ENCODE peak calls at places on chromosomes 13 and 19, in nine cellular contexts. X is adrenal gland; N is lung microvascular endothelial cell; L is amniotic stem cell; B is left ventricle myocardium inferior; J is HFF-Myc; K is CD4-positive, alpha-beta T cell; O is stimulated activated CD4-positive, alpha-beta T cell treated with anti-CD3 and anti-CD28 coated beads, Interleukin-2, amount 100 ng/mL, for 48 hours; I is Right ventricle myocardium superior. E is an unnamed sample.

GRCh38 chr13:80215368-80215767 is 125.6 kb downstream of the SPRY2 start:
- DNase-seq in X (no peak), N (no peak), L (no peak), B (no peak), J (no peak), K (no peak), O (no peak), I (no peak), E (no peak)

GRCh38 chr13:43516401-43516826 is 270.4 kb downstream of the ENOX1 start:
- DNase-seq in X (peak), N (no peak), L (no peak), B (no peak), J (peak), K (no peak), O (no peak), I (no peak), E (no peak)

GRCh38 chr13:64810701-64811258 is 2419.4 kb downstream of the PCDH9 start:
- DNase-seq in X (no peak), N (no peak), L (no peak), B (no peak), J (no peak), K (no peak), O (no peak), I (no peak), E (no peak)

GRCh38 chr19:5691205-5691929 is 1.3 kb downstream of the RPL36 start:
- DNase-seq in X (peak), N (peak), L (no peak), B (peak), J (no peak), K (no peak), O (peak), I (peak), E (no peak)

GRCh38 chr13:77699059-77699680 is 1.7 kb downstream of the SLAIN1 start:
- DNase-seq in X (no peak), N (no peak), L (no peak), B (no peak), J (no peak), K (no peak), O (no peak), I (no peak), E (no peak)

GRCh38 chr19:42563352-42564210 is 31.1 kb downstream of the CEACAM8 start:
- DNase-seq in X (peak), N (peak), L (peak), B (no peak), J (peak), K (peak), O (no peak), I (no peak), E (peak)

GRCh38 chr13:33931397-33931987 is 113.5 kb downstream of the RFC3 start:
- DNase-seq in X (no peak), N (peak), L (peak), B (no peak), J (peak), K (no peak), O (no peak), I (no peak), E (peak)

GRCh38 chr13:61664821-61665705 is 249.4 kb upstream of the PCDH20 start:
- DNase-seq in X (peak), N (peak), L (no peak), B (no peak), J (no peak), K (no peak), O (no peak), I (no peak), E (peak)

GRCh38 chr19:48997972-48998371 is 4.3 kb downstream of the RUVBL2 start:
- DNase-seq in X (no peak), N (peak), L (no peak), B (no peak), J (no peak), K (peak), O (peak), I (no peak), E (peak)

GRCh38 chr19:32404213-32404938 is 1.2 kb upstream of the DPY19L3 start:
- DNase-seq in X (no peak), N (peak), L (no peak), B (no peak), J (no peak), K (no peak), O (no peak), I (no peak), E (no peak)

GRCh38 chr19:22634450-22634827 is 315 bp downstream of the ZNF492 start:
- DNase-seq in X (no peak), N (no peak), L (no peak), B (no peak), J (no peak), K (no peak), O (no peak), I (no peak), E (no peak)

GRCh38 chr13:20428666-20429644 is 96.7 kb downstream of the CRYL1 start:
- DNase-seq in X (no peak), N (no peak), L (no peak), B (no peak), J (no peak), K (no peak), O (no peak), I (no peak), E (no peak)

GRCh38 chr13:108985166-108985565 is 355.8 kb downstream of the MYO16 start:
- DNase-seq in X (no peak), N (no peak), L (peak), B (no peak), J (no peak), K (no peak), O (no peak), I (no peak), E (no peak)

GRCh38 chr19:28039677-28040381 is 1173.1 kb downstream of the UQCRFS1 start:
- DNase-seq in X (peak), N (no peak), L (no peak), B (no peak), J (no peak), K (no peak), O (no peak), I (no peak), E (no peak)

GRCh38 chr19:40411125-40411842 is 1.9 kb downstream of the PRX start:
- DNase-seq in X (peak), N (no peak), L (no peak), B (peak), J (no peak), K (no peak), O (no peak), I (peak), E (no peak)

GRCh38 chr19:55269299-55269698 is 10.5 kb upstream of the PPP6R1 start:
- DNase-seq in X (no peak), N (no peak), L (no peak), B (no peak), J (no peak), K (no peak), O (no peak), I (no peak), E (no peak)

GRCh38 chr19:27762933-27763332 is 1450.0 kb downstream of the UQCRFS1 start:
- DNase-seq in X (no peak), N (no peak), L (no peak), B (no peak), J (no peak), K (no peak), O (no peak), I (no peak), E (no peak)

GRCh38 chr13:95607363-95607762 is 37.1 kb downstream of the DZIP1 start:
- DNase-seq in X (no peak), N (peak), L (peak), B (no peak), J (no peak), K (no peak), O (no peak), I (no peak), E (peak)

GRCh38 chr19:12230751-12231733 is 63.6 kb downstream of the ZNF44 start:
- DNase-seq in X (no peak), N (no peak), L (no peak), B (peak), J (no peak), K (no peak), O (no peak), I (peak), E (no peak)

GRCh38 chr19:56111601-56112312 is 9.3 kb downstream of the ZNF787 start:
- DNase-seq in X (peak), N (peak), L (no peak), B (peak), J (no peak), K (no peak), O (no peak), I (peak), E (no peak)

GRCh38 chr13:113969311-113969972 is 4.4 kb downstream of the C13orf46 start:
- DNase-seq in X (peak), N (no peak), L (no peak), B (peak), J (no peak), K (no peak), O (no peak), I (peak), E (no peak)

GRCh38 chr13:80704369-80704768 is 363.4 kb upstream of the SPRY2 start:
- DNase-seq in X (no peak), N (no peak), L (no peak), B (no peak), J (no peak), K (no peak), O (no peak), I (no peak), E (no peak)

GRCh38 chr19:23393121-23393520 is 2.1 kb downstream of the ZNF91 start:
- DNase-seq in X (no peak), N (no peak), L (no peak), B (no peak), J (no peak), K (no peak), O (no peak), I (no peak), E (no peak)

GRCh38 chr13:42880241-42880640 is 98.9 kb downstream of the FAM216B start:
- DNase-seq in X (no peak), N (no peak), L (no peak), B (no peak), J (no peak), K (no peak), O (no peak), I (no peak), E (no peak)

GRCh38 chr13:27401210-27401609 is 23.2 kb upstream of the GTF3A start:
- DNase-seq in X (no peak), N (no peak), L (no peak), B (peak), J (no peak), K (no peak), O (no peak), I (peak), E (no peak)

GRCh38 chr13:108968566-108968965 is 339.2 kb downstream of the MYO16 start:
- DNase-seq in X (no peak), N (no peak), L (no peak), B (no peak), J (no peak), K (no peak), O (no peak), I (no peak), E (no peak)

GRCh38 chr13:23449386-23450162 is 16.1 kb upstream of the SACS start:
- DNase-seq in X (no peak), N (no peak), L (no peak), B (no peak), J (no peak), K (no peak), O (no peak), I (no peak), E (no peak)

GRCh38 chr19:15374105-15374651 is 5.4 kb downstream of the AKAP8 start:
- DNase-seq in X (no peak), N (peak), L (no peak), B (peak), J (no peak), K (no peak), O (no peak), I (peak), E (no peak)

GRCh38 chr13:22114630-22115311 is 443.9 kb downstream of the FGF9 start:
- DNase-seq in X (peak), N (no peak), L (no peak), B (no peak), J (no peak), K (no peak), O (no peak), I (peak), E (no peak)

GRCh38 chr19:12578641-12579040 is 27.4 kb upstream of the ZNF564 start:
- DNase-seq in X (no peak), N (no peak), L (no peak), B (no peak), J (no peak), K (no peak), O (no peak), I (no peak), E (no peak)

GRCh38 chr19:32129141-32129540 is 216.3 kb upstream of the ZNF507 start:
- DNase-seq in X (no peak), N (no peak), L (no peak), B (no peak), J (no peak), K (no peak), O (no peak), I (no peak), E (no peak)

GRCh38 chr19:1985588-1986356 is 29.7 kb downstream of the BTBD2 start:
- DNase-seq in X (no peak), N (no peak), L (no peak), B (no peak), J (no peak), K (no peak), O (no peak), I (no peak), E (no peak)

GRCh38 chr19:1213391-1214286 is 8.1 kb downstream of the STK11 start:
- DNase-seq in X (peak), N (peak), L (no peak), B (peak), J (peak), K (peak), O (no peak), I (peak), E (no peak)

GRCh38 chr19:13788991-13789390 is 6.3 kb upstream of the ZSWIM4 start:
- DNase-seq in X (no peak), N (no peak), L (no peak), B (no peak), J (no peak), K (peak), O (no peak), I (peak), E (no peak)

GRCh38 chr19:43628646-43629326 is 9.4 kb upstream of the ZNF428 start:
- DNase-seq in X (no peak), N (no peak), L (no peak), B (no peak), J (no peak), K (no peak), O (no peak), I (no peak), E (no peak)

GRCh38 chr13:110444226-110444653 is 117.3 kb downstream of the RAB20 start:
- DNase-seq in X (no peak), N (no peak), L (no peak), B (peak), J (no peak), K (no peak), O (no peak), I (no peak), E (no peak)

GRCh38 chr13:73894995-73895571 is 239.1 kb downstream of the KLF12 start:
- DNase-seq in X (no peak), N (no peak), L (no peak), B (no peak), J (no peak), K (no peak), O (no peak), I (no peak), E (no peak)

GRCh38 chr13:79541426-79542049 is 60.6 kb downstream of the NDFIP2 start:
- DNase-seq in X (no peak), N (peak), L (no peak), B (no peak), J (peak), K (no peak), O (no peak), I (no peak), E (peak)

GRCh38 chr19:42634409-42635232 is 39.9 kb upstream of the CEACAM8 start:
- DNase-seq in X (peak), N (peak), L (peak), B (no peak), J (no peak), K (no peak), O (peak), I (no peak), E (no peak)